ENCODE peak calls at places on chromosomes 13 and 19, in ten cellular contexts. G, U, R, I, B, K, P, S, V and C are unnamed samples. For H3K4me1, the result is how much of the 10 kb centered on the place peaks cover.

GRCh38 chr13:47708386-47708785 is 292.7 kb downstream of the SUCLA2 start:
- DNase-seq in G (no peak), U (peak), R (no peak), I (no peak), B (peak), K (no peak), P (no peak), S (no peak), V (no peak), C (no peak)

GRCh38 chr19:4393947-4394590 is 6.3 kb downstream of the SH3GL1 start:
- DNase-seq in G (no peak), U (peak), R (peak), I (no peak), B (no peak), K (no peak), P (no peak), S (no peak), V (no peak), C (no peak)

GRCh38 chr13:100611678-100612492 is 23.3 kb upstream of the GGACT start:
- DNase-seq in G (no peak), U (peak), R (no peak), I (no peak), B (no peak), K (no peak), P (no peak), S (no peak), V (no peak), C (no peak)

GRCh38 chr19:48629297-48629598 is 7.9 kb downstream of the DBP start:
- DNase-seq in G (no peak), U (no peak), R (no peak), I (no peak), B (no peak), K (no peak), P (no peak), S (no peak), V (no peak), C (no peak)

GRCh38 chr13:108269601-108270328 is at the start of gene TNFSF13B:
- DNase-seq in G (no peak), U (peak), R (peak), I (peak), B (peak), K (peak), P (peak), S (peak), V (no peak), C (no peak)

GRCh38 chr13:93289842-93290241 is 63.2 kb downstream of the GPC6 start:
- DNase-seq in G (no peak), U (no peak), R (no peak), I (no peak), B (no peak), K (no peak), P (no peak), S (no peak), V (no peak), C (no peak)

GRCh38 chr13:73131247-73131646 is 72.4 kb downstream of the KLF5 start:
- DNase-seq in G (no peak), U (no peak), R (no peak), I (no peak), B (no peak), K (no peak), P (no peak), S (no peak), V (no peak), C (no peak)

GRCh38 chr19:45716314-45717130 is 14.2 kb downstream of the FBXO46 start:
- DNase-seq in G (no peak), U (no peak), R (peak), I (peak), B (no peak), K (no peak), P (no peak), S (no peak), V (peak), C (no peak)

GRCh38 chr19:45630463-45630862 is 8.7 kb downstream of the EML2 start:
- DNase-seq in G (no peak), U (peak), R (no peak), I (no peak), B (peak), K (no peak), P (no peak), S (no peak), V (no peak), C (no peak)

GRCh38 chr19:57190301-57190700 is 999 bp upstream of the ZNF264 start:
- DNase-seq in G (no peak), U (no peak), R (no peak), I (no peak), B (no peak), K (no peak), P (no peak), S (no peak), V (no peak), C (no peak)

GRCh38 chr13:100811431-100811830 is 136.8 kb upstream of the TMTC4 start:
- DNase-seq in G (no peak), U (no peak), R (no peak), I (no peak), B (no peak), K (no peak), P (no peak), S (no peak), V (no peak), C (no peak)

GRCh38 chr19:27671876-27672275 is 1541.1 kb downstream of the UQCRFS1 start:
- DNase-seq in G (no peak), U (no peak), R (no peak), I (no peak), B (no peak), K (no peak), P (no peak), S (no peak), V (no peak), C (no peak)

GRCh38 chr13:40916207-40916998 is 102.7 kb downstream of the ELF1 start:
- DNase-seq in G (no peak), U (peak), R (no peak), I (no peak), B (peak), K (no peak), P (no peak), S (no peak), V (no peak), C (no peak)

GRCh38 chr13:100506600-100507422 is 81.8 kb downstream of the GGACT start:
- DNase-seq in G (no peak), U (no peak), R (no peak), I (no peak), B (no peak), K (no peak), P (no peak), S (no peak), V (no peak), C (no peak)

GRCh38 chr19:3556978-3557460 is 367 bp downstream of the MFSD12 start:
- DNase-seq in G (no peak), U (peak), R (peak), I (peak), B (peak), K (no peak), P (no peak), S (peak), V (no peak), C (no peak)

GRCh38 chr13:39224841-39225240 is 186.6 kb downstream of the NHLRC3 start:
- DNase-seq in G (no peak), U (no peak), R (no peak), I (no peak), B (no peak), K (no peak), P (no peak), S (no peak), V (no peak), C (no peak)

GRCh38 chr13:86731987-86732386 is 932.8 kb upstream of the SLITRK6 start:
- DNase-seq in G (no peak), U (no peak), R (no peak), I (no peak), B (no peak), K (no peak), P (no peak), S (no peak), V (no peak), C (no peak)

GRCh38 chr13:24985102-24985501 is 110.8 kb upstream of the PABPC3 start:
- DNase-seq in G (no peak), U (no peak), R (no peak), I (no peak), B (no peak), K (no peak), P (no peak), S (no peak), V (no peak), C (no peak)

GRCh38 chr13:73657821-73658540 is 476.2 kb downstream of the KLF12 start:
- DNase-seq in G (peak), U (peak), R (no peak), I (no peak), B (no peak), K (peak), P (peak), S (no peak), V (peak), C (peak)

GRCh38 chr19:35251456-35251855 is 2.7 kb downstream of the LSR start:
- DNase-seq in G (no peak), U (no peak), R (no peak), I (no peak), B (no peak), K (no peak), P (no peak), S (peak), V (no peak), C (no peak)

GRCh38 chr19:5339950-5340636 is 519 bp downstream of the PTPRS start:
- DNase-seq in G (no peak), U (no peak), R (peak), I (peak), B (no peak), K (no peak), P (no peak), S (no peak), V (no peak), C (no peak)

GRCh38 chr19:4985551-4985991 is 16.7 kb downstream of the KDM4B start:
- DNase-seq in G (no peak), U (no peak), R (no peak), I (no peak), B (no peak), K (no peak), P (no peak), S (no peak), V (no peak), C (no peak)

GRCh38 chr13:33678906-33679657 is 138.9 kb upstream of the RFC3 start:
- DNase-seq in G (peak), U (peak), R (no peak), I (no peak), B (peak), K (peak), P (peak), S (peak), V (peak), C (peak)

GRCh38 chr19:18205180-18205915 is 1.5 kb upstream of the RAB3A start:
- DNase-seq in G (peak), U (peak), R (peak), I (peak), B (peak), K (peak), P (peak), S (peak), V (peak), C (peak)

GRCh38 chr19:17379221-17379631 is 2.1 kb upstream of the PLVAP start:
- DNase-seq in G (no peak), U (no peak), R (peak), I (no peak), B (no peak), K (no peak), P (no peak), S (no peak), V (no peak), C (no peak)

GRCh38 chr13:99871249-99871898 is 100.2 kb downstream of the ZIC5 start:
- DNase-seq in G (no peak), U (no peak), R (no peak), I (peak), B (no peak), K (no peak), P (no peak), S (no peak), V (no peak), C (no peak)

GRCh38 chr13:41562083-41562482 is 104.7 kb downstream of the RGCC start:
- DNase-seq in G (no peak), U (peak), R (no peak), I (no peak), B (peak), K (no peak), P (peak), S (no peak), V (peak), C (no peak)

GRCh38 chr19:36046443-36047050 is 7.5 kb downstream of the THAP8 start:
- DNase-seq in G (no peak), U (no peak), R (no peak), I (no peak), B (no peak), K (no peak), P (no peak), S (no peak), V (no peak), C (no peak)

GRCh38 chr13:42981853-42982252 is 10.2 kb downstream of the EPSTI1 start:
- DNase-seq in G (no peak), U (no peak), R (no peak), I (no peak), B (no peak), K (no peak), P (no peak), S (no peak), V (no peak), C (no peak)

GRCh38 chr13:73989244-73989843 is 144.9 kb downstream of the KLF12 start:
- DNase-seq in G (no peak), U (no peak), R (no peak), I (no peak), B (no peak), K (no peak), P (no peak), S (no peak), V (no peak), C (no peak)

GRCh38 chr13:47168086-47168485 is 271.2 kb upstream of the HTR2A start:
- DNase-seq in G (no peak), U (peak), R (no peak), I (no peak), B (peak), K (no peak), P (no peak), S (no peak), V (no peak), C (no peak)

GRCh38 chr13:20901668-20902437 is 693 bp downstream of the XPO4 start:
- DNase-seq in G (no peak), U (peak), R (peak), I (peak), B (peak), K (no peak), P (peak), S (no peak), V (no peak), C (no peak)

GRCh38 chr19:7528192-7528519 is 5.7 kb downstream of the MCOLN1 start:
- DNase-seq in G (no peak), U (no peak), R (no peak), I (no peak), B (no peak), K (no peak), P (no peak), S (no peak), V (no peak), C (no peak)

GRCh38 chr13:83753912-83754624 is 128.2 kb downstream of the SLITRK1 start:
- DNase-seq in G (no peak), U (peak), R (no peak), I (no peak), B (peak), K (no peak), P (no peak), S (no peak), V (no peak), C (no peak)

GRCh38 chr13:27334774-27335490 is 64.3 kb downstream of the RASL11A start:
- DNase-seq in G (no peak), U (peak), R (no peak), I (no peak), B (peak), K (no peak), P (no peak), S (no peak), V (no peak), C (no peak)

GRCh38 chr13:99399623-99399974 is 92.4 kb upstream of the GPR183 start:
- DNase-seq in G (no peak), U (no peak), R (no peak), I (no peak), B (no peak), K (no peak), P (no peak), S (no peak), V (no peak), C (no peak)

GRCh38 chr13:42781362-42781761 is at the start of gene FAM216B:
- DNase-seq in G (no peak), U (no peak), R (no peak), I (no peak), B (peak), K (no peak), P (no peak), S (no peak), V (no peak), C (no peak)

GRCh38 chr19:2474232-2475017 is 1.5 kb upstream of the GADD45B start:
- DNase-seq in G (peak), U (peak), R (peak), I (peak), B (peak), K (peak), P (peak), S (peak), V (peak), C (peak)

GRCh38 chr19:2476451-2477140 is 669 bp downstream of the GADD45B start:
- DNase-seq in G (no peak), U (peak), R (peak), I (peak), B (peak), K (no peak), P (peak), S (peak), V (peak), C (no peak)

GRCh38 chr19:2475702-2476450 is at the start of gene GADD45B:
- DNase-seq in G (peak), U (peak), R (peak), I (peak), B (peak), K (peak), P (peak), S (peak), V (peak), C (peak)

GRCh38 chr19:2477141-2477710 is 1.3 kb downstream of the GADD45B start:
- DNase-seq in G (no peak), U (peak), R (peak), I (peak), B (peak), K (peak), P (peak), S (no peak), V (peak), C (no peak)

DNA sequence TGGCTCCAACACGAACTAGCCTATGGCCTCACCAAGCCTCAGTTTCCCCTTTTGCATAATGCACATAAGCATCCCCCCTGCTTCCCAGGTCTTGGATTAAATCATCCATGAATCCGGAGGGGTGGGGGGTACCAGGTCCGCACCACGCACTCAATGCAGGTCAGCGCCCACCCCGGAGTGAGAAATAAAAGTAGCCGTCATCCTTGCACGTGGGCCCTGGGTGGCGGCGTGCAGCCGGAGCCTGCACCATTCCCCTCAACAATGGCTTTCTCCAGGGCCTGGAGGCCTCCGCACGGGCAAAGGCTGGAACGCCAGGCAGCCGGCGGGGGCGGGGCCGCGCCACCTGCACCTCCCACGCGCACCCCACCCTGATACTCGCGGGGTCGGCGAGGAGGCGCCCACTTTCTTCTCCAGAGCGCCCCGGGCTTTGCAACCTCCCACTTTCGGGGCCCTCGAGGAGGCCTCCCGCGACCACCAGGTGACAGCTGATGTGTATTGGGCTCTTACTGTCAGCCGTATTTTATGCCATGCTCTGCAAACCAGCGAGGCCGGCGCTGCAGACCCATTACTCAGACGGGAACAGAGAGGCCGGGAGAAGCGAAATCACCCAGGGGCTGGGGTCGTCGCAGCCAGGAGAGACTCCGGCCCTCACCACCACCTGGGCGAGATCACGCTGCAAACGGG is 767 bp upstream of the GADD45B start:
- DNase-seq in G (no peak), U (peak), R (peak), I (peak), B (peak), K (peak), P (peak), S (peak), V (peak), C (peak)
- H3K4me1 ChIP-seq in G (under half), U (under half), R (under half), I (under half), B (under half), K (under half), P (half or more), S (under half), V (under half), C (under half)

GRCh38 chr19:39480337-39481228 is at the start of gene TIMM50:
- DNase-seq in G (peak), U (peak), R (peak), I (peak), B (peak), K (peak), P (peak), S (peak), V (peak), C (peak)
- H3K27ac ChIP-seq in G (peak), U (peak), R (peak), I (peak), B (peak), K (peak), P (peak), S (peak), V (peak), C (peak)

GRCh38 chr13:112572408-112572807 is 15.5 kb downstream of the TUBGCP3 start:
- DNase-seq in G (no peak), U (no peak), R (no peak), I (no peak), B (peak), K (no peak), P (no peak), S (no peak), V (no peak), C (no peak)

GRCh38 chr13:112562786-112563383 is 25.1 kb downstream of the TUBGCP3 start:
- DNase-seq in G (no peak), U (no peak), R (no peak), I (no peak), B (no peak), K (no peak), P (no peak), S (no peak), V (no peak), C (no peak)

GRCh38 chr13:112562254-112562653 is 25.7 kb downstream of the TUBGCP3 start:
- DNase-seq in G (no peak), U (no peak), R (no peak), I (no peak), B (no peak), K (no peak), P (no peak), S (no peak), V (no peak), C (no peak)

GRCh38 chr13:112569771-112570288 is 18.1 kb downstream of the TUBGCP3 start:
- DNase-seq in G (no peak), U (no peak), R (no peak), I (no peak), B (no peak), K (no peak), P (no peak), S (no peak), V (no peak), C (no peak)

GRCh38 chr13:112567161-112567862 is 20.6 kb downstream of the TUBGCP3 start:
- DNase-seq in G (no peak), U (peak), R (no peak), I (no peak), B (peak), K (no peak), P (no peak), S (no peak), V (no peak), C (no peak)
- TF ChIP-seq CTCF in G (no peak), U (no peak), R (no peak), I (no peak), B (no peak), K (no peak), P (no peak), S (no peak), V (no peak), C (no peak)

DNA sequence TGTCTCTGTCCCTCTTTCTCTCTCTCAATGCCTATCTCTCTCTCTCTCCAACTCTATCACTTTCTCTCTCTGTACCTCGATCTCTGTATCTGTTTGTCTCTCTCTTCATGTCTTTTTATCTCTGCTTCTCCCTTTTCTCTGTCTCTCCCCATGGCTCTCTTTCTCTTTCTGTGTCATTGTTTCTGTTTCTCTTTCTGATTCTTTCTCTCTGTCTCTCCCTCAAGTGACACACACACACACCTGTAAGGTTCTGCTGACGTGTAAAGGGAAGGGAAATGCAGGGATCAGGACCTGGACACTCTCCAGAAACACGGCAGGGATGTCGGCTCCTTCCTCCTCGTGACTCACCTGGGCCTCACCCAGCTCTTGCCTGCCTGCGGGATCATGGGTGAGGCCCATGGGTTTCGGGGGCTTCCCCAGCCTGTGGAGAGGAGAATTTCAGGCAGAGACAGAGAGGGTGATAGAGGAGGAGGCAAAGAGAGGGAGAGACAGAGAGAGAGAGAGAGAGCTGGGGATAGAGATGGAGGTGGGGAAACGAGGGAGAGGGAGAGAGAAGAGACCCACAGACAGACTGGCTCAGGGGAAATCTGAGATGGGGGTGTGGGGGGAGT is 5.4 kb upstream of the PLAUR start:
- DNase-seq in G (no peak), U (peak), R (no peak), I (no peak), B (peak), K (no peak), P (no peak), S (no peak), V (no peak), C (no peak)
- H3K4me1 ChIP-seq in G (under half), U (under half), R (under half), I (under half), B (under half), K (under half), P (under half), S (under half), V (under half), C (under half)